ENCODE peak calls at places on chromosomes 4 and X, in four cellular contexts. Z is suprapubic skin; S is CD4-positive, alpha-beta T cell; A is AG04450. I is an unnamed sample.

GRCh38 chr4:123064390-123064789 is 142.0 kb upstream of the NUDT6 start:
- DNase-seq in S (no peak), A (no peak), Z (no peak), I (no peak)

GRCh38 chr4:146059865-146060264 is 115.7 kb upstream of the LSM6 start:
- DNase-seq in A (no peak), S (no peak), Z (no peak), I (no peak)

GRCh38 chr4:92263575-92263974 is 40.2 kb upstream of the GRID2 start:
- DNase-seq in A (no peak), S (no peak), Z (no peak), I (no peak)

GRCh38 chr4:109398928-109399327 is 34.7 kb upstream of the SEC24B start:
- DNase-seq in S (no peak), A (no peak), Z (no peak), I (no peak)

GRCh38 chr4:37440519-37440900 is 196.0 kb downstream of the NWD2 start:
- DNase-seq in A (no peak), Z (no peak), S (no peak), I (no peak)

GRCh38 chr4:184548651-184549341 is 74.4 kb upstream of the IRF2 start:
- DNase-seq in S (no peak), A (no peak), Z (no peak), I (no peak)

GRCh38 chrX:39734174-39734776 is 363.5 kb downstream of the BCOR start:
- DNase-seq in Z (no peak), S (no peak), A (no peak), I (no peak)

GRCh38 chrX:49129427-49129826 is 5.9 kb upstream of the GPKOW start:
- DNase-seq in Z (no peak), A (no peak), S (no peak), I (no peak)

GRCh38 chr4:153465583-153465921 is 608 bp upstream of the TMEM131L start:
- DNase-seq in Z (peak), S (peak), A (no peak), I (no peak)

GRCh38 chr4:12118651-12119213 is 690.0 kb upstream of the HS3ST1 start:
- DNase-seq in A (no peak), Z (no peak), S (no peak), I (no peak)

GRCh38 chr4:182089326-182089725 is 153.9 kb upstream of the TENM3 start:
- DNase-seq in S (no peak), A (no peak), Z (no peak), I (no peak)

GRCh38 chr4:151099976-151100417 is 569 bp downstream of the RPS3A start:
- DNase-seq in A (no peak), S (no peak), Z (no peak), I (no peak)

GRCh38 chrX:50813843-50814661 is at the start of gene SHROOM4:
- DNase-seq in Z (no peak), A (no peak), S (no peak), I (peak)

GRCh38 chr4:104395219-104395618 is 99.5 kb downstream of the CXXC4 start:
- DNase-seq in A (no peak), S (no peak), Z (no peak), I (no peak)

GRCh38 chrX:46376246-46376885 is 168.9 kb downstream of the ZNF674 start:
- DNase-seq in A (peak), Z (no peak), S (no peak), I (no peak)

GRCh38 chr4:73777612-73778011 is 37.2 kb downstream of the CXCL8 start:
- DNase-seq in Z (no peak), A (no peak), S (no peak), I (no peak)

GRCh38 chr4:61273237-61273636 is 73.1 kb downstream of the ADGRL3 start:
- DNase-seq in S (no peak), Z (no peak), A (no peak), I (no peak)

GRCh38 chrX:71144651-71145050 is at the start of gene NLGN3:
- DNase-seq in A (no peak), Z (no peak), S (no peak), I (no peak)
- H3K27ac ChIP-seq in A (no peak), Z (no peak), S (no peak), I (no peak)

DNA sequence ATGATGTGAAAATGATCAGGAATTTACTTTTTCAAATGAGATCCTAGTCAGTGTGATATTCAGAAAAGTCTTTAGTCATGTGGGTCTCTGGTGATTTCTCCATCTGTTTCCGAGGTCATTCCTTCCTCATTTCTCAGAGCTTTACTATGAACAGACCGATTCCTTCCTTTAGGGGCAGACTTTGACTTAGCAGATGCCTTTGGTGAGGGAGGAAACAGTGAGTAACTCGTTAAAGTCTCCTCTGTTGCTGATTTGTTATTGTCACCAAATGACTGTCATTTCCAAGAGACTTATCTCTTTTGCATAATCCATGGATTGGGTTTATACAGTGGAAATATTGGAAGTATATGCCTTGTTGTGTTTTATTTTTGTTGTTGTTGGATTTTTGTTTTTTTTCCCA is 76.2 kb upstream of the CD99 start:
- DNase-seq in Z (no peak), S (no peak), A (peak), I (no peak)
- TF ChIP-seq CTCF in Z (no peak), S (no peak), A (peak), I (peak)

GRCh38 chrX:132058975-132059374 is 35.9 kb downstream of the STK26 start:
- DNase-seq in S (no peak), Z (no peak), A (no peak), I (no peak)
- H3K27ac ChIP-seq in S (no peak), Z (no peak), A (no peak), I (no peak)

GRCh38 chr4:38684951-38685350 is 21.0 kb downstream of the KLF3 start:
- DNase-seq in S (no peak), Z (no peak), A (no peak), I (no peak)

GRCh38 chr4:38687571-38688011 is 23.6 kb downstream of the KLF3 start:
- DNase-seq in S (no peak), A (no peak), Z (no peak), I (no peak)

GRCh38 chr4:38688676-38689355 is 24.8 kb downstream of the KLF3 start:
- DNase-seq in A (no peak), S (no peak), Z (no peak), I (no peak)

GRCh38 chr4:38684271-38684670 is 20.3 kb downstream of the KLF3 start:
- DNase-seq in A (no peak), Z (no peak), S (no peak), I (no peak)

GRCh38 chr4:38686682-38687081 is 22.7 kb downstream of the KLF3 start:
- DNase-seq in S (no peak), Z (no peak), A (no peak), I (no peak)
- TF ChIP-seq CTCF in S (no peak), Z (no peak), A (no peak), I (no peak)

GRCh38 chr4:15161439-15161838 is 159.2 kb downstream of the CPEB2 start:
- DNase-seq in Z (no peak), A (no peak), S (no peak), I (no peak)
- H3K27ac ChIP-seq in Z (no peak), A (no peak), S (no peak), I (no peak)

GRCh38 chrX:36035550-36035949 is 116.0 kb downstream of the CFAP47 start:
- DNase-seq in S (no peak), A (no peak), Z (no peak), I (no peak)
- TF ChIP-seq CTCF in S (no peak), A (no peak), Z (no peak), I (no peak)